ENCODE peak calls at places on chromosomes 3 and 15, in nine cellular contexts. G, B, Q, O, L, X, C, A and J are unnamed samples.

GRCh38 chr3:141430326-141430725 is 56.5 kb upstream of the RASA2 start:
- DNase-seq in B (no peak), O (no peak), Q (no peak), C (no peak), X (no peak), A (no peak), L (no peak), G (no peak), J (no peak)

GRCh38 chr3:106176734-106177133 is 307.9 kb upstream of the CBLB start:
- DNase-seq in Q (no peak), O (no peak), A (no peak), L (no peak), G (peak; percentile 88), X (no peak), C (no peak), B (no peak), J (no peak)

GRCh38 chr3:135034881-135035440 is 239.9 kb downstream of the EPHB1 start:
- DNase-seq in L (no peak), B (no peak), Q (no peak), G (no peak), O (peak; percentile 77), C (no peak), A (no peak), X (no peak), J (no peak)

GRCh38 chr3:112120485-112120836 is 12.6 kb downstream of the GCSAM start:
- DNase-seq in L (no peak), G (no peak), B (no peak), Q (no peak), O (no peak), C (no peak), X (no peak), A (no peak), J (no peak)

GRCh38 chr3:184156522-184156955 is 1.4 kb downstream of the DVL3 start:
- DNase-seq in X (no peak), O (no peak), B (peak; percentile 46), G (no peak), C (peak; percentile 77), Q (no peak), L (no peak), A (peak; percentile 53), J (no peak)

GRCh38 chr3:48863122-48863521 is 15.4 kb upstream of the PRKAR2A start:
- DNase-seq in X (no peak), A (no peak), B (no peak), Q (no peak), L (no peak), C (no peak), O (no peak), G (no peak), J (no peak)

GRCh38 chr15:74642724-74643367 is 27.2 kb downstream of the CLK3 start:
- DNase-seq in Q (no peak), C (no peak), A (no peak), G (no peak), O (no peak), X (no peak), L (no peak), B (peak; percentile 44), J (peak; percentile 61)

GRCh38 chr15:67850995-67851535 is 11.2 kb upstream of the RNU6-1 start:
- DNase-seq in C (no peak), L (no peak), Q (peak; percentile 28), O (no peak), X (no peak), A (peak; percentile 51), G (peak; percentile 52), B (no peak), J (no peak)

GRCh38 chr3:155744626-155745324 is at the start of gene PLCH1:
- DNase-seq in A (peak; percentile 73), O (no peak), C (peak; percentile 87), Q (peak; percentile 62), L (peak; percentile 42), X (peak; percentile 42), B (peak; percentile 81), G (no peak), J (peak; percentile 74)

GRCh38 chr3:155745795-155746550 is 1.1 kb upstream of the PLCH1 start:
- DNase-seq in L (no peak), X (no peak), Q (peak; percentile 45), G (no peak), B (peak; percentile 29), C (no peak), O (no peak), A (peak; percentile 37), J (peak; percentile 32)

GRCh38 chr3:155742339-155742980 is 2.4 kb downstream of the PLCH1 start:
- DNase-seq in G (no peak), Q (no peak), L (no peak), B (no peak), X (no peak), A (no peak), C (no peak), O (no peak), J (no peak)

GRCh38 chr3:155743616-155744015 is 1.3 kb downstream of the PLCH1 start:
- DNase-seq in G (no peak), X (no peak), C (no peak), B (no peak), O (no peak), L (no peak), A (no peak), Q (no peak), J (no peak)

GRCh38 chr3:155744091-155744625 is 713 bp downstream of the PLCH1 start:
- DNase-seq in G (no peak), X (peak; percentile 53), O (no peak), L (peak; percentile 29), C (peak; percentile 78), B (peak; percentile 75), Q (peak; percentile 27), A (peak; percentile 48), J (peak; percentile 71)
- TF ChIP-seq POLR2A in G (no peak), X (no peak), O (no peak), L (no peak), C (no peak), B (peak; percentile 17), Q (peak; percentile 45), A (peak; percentile 46), J (no peak)

GRCh38 chr15:35304389-35304788 is 219.3 kb upstream of the NANOGP8 start:
- DNase-seq in G (no peak), X (no peak), O (no peak), Q (no peak), C (no peak), A (no peak), L (no peak), B (no peak), J (no peak)

GRCh38 chr15:35305031-35305555 is 220.0 kb upstream of the NANOGP8 start:
- DNase-seq in A (no peak), O (no peak), L (no peak), C (no peak), G (no peak), Q (no peak), X (no peak), B (no peak), J (no peak)

GRCh38 chr15:35301088-35301487 is 216.0 kb upstream of the NANOGP8 start:
- DNase-seq in Q (no peak), A (no peak), X (no peak), B (no peak), G (no peak), L (no peak), C (no peak), O (no peak), J (no peak)

GRCh38 chr15:35299059-35299735 is 214.1 kb upstream of the NANOGP8 start:
- DNase-seq in L (no peak), G (no peak), O (no peak), Q (no peak), C (no peak), A (no peak), B (no peak), X (no peak), J (no peak)

DNA sequence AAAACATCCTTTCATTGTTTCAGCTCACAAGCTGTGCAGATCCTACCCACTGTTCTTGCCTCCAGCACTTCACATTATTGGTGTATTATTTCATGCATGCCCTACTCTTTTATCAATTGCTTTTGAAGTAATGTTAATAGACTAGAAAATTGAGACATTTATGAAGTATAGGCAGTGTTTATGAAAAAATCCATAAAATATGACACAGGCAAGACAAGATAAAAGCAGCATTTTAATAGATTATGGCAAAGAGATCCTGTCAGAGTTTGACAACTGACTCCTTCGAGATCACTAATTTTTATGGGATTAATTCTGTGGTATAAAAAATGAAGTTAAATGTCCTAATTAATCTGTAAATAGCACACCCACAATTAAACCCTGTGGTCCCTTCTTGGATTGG is 217.2 kb upstream of the NANOGP8 start:
- DNase-seq in G (no peak), A (no peak), X (no peak), O (no peak), Q (no peak), L (no peak), C (no peak), B (no peak), J (no peak)
- TF ChIP-seq POLR2AphosphoS5 in G (no peak), A (no peak), X (no peak), O (no peak), Q (no peak), L (no peak), C (no peak), B (no peak), J (no peak)

GRCh38 chr3:188797045-188797444 is 374.7 kb upstream of the TPRG1 start:
- DNase-seq in C (no peak), A (no peak), G (no peak), Q (no peak), X (no peak), B (no peak), O (no peak), L (no peak), J (no peak)

GRCh38 chr3:188801393-188801792 is 370.4 kb upstream of the TPRG1 start:
- DNase-seq in L (no peak), Q (no peak), X (no peak), A (no peak), C (no peak), B (no peak), O (no peak), G (no peak), J (no peak)

GRCh38 chr3:188792788-188793187 is 379.0 kb upstream of the TPRG1 start:
- DNase-seq in B (no peak), O (no peak), X (no peak), Q (no peak), L (no peak), A (peak; percentile 9), G (no peak), C (no peak), J (no peak)

DNA sequence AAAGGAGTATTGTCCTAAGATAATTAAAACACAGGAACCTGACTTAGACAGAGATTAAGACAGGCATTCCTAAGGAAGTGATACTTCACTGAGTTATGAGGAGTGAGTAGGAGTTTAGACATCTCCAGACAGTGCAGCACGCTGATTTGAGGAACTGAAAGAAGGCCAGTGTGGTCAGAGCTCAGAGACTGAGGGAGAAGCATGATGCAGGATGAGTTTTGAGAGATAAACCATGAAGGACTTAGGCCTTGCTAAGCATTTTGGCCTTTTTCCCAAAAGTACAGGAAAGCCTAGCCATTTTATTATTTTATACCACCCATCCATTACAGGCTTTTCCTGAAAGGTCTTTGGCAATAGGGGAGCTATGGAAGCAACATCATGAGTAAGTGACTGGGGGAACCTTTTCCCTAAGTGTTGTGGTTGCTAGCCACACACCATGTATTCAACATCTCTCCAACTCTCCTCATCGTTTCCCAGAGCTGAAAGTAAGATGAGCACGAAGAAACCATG is 375.6 kb upstream of the TPRG1 start:
- DNase-seq in C (no peak), L (no peak), X (no peak), A (no peak), B (peak; percentile 16), G (no peak), Q (no peak), O (no peak), J (no peak)
- TF ChIP-seq POLR2A in C (no peak), L (no peak), X (no peak), A (no peak), B (no peak), G (no peak), Q (no peak), O (no peak), J (no peak)

DNA sequence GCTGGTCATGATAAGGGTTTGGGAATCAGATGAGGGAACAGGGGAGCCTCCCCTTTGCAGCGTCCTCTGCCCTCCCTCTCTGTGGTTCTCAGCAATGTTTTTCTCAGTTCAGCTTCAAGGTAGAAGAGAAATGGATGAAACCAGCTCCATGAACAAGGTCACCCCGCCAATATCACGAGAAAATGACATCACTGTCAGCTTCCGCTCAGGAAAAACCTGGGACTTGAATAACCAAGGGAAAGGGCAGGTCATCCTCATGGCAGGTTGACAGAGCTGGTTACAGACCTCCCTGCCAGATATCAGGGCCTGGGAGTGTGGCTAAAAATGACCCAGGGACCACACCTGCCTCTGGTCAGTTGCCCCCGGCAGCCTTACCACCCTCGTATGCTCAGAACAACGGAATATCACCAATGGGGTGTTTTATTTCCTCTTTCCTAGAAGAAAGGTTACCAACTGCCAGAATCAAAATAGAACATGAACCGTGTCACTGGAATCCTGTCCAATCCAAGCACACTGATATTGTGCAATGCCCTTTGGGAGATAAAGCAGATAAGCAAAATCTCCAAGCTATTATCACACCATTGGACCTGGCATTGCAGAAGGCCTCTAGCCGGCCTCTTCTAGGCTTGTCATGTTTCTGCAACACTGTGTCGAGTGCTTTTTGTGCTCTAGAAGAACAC is 26.1 kb downstream of the LSM3 start:
- DNase-seq in B (peak; percentile 33), A (no peak), O (no peak), Q (no peak), L (no peak), C (no peak), G (no peak), X (no peak), J (no peak)
- TF ChIP-seq POLR2AphosphoS5 in B (peak; percentile 34), A (no peak), O (no peak), Q (no peak), L (peak; percentile 26), C (no peak), G (no peak), X (no peak), J (peak; percentile 56)